ENCODE peak calls at places on chromosomes 3 and 15, in ten cellular contexts. G, D, X, O, F, B, I, L, M and U are unnamed samples.

GRCh38 chr15:70096215-70096974 is 1.3 kb downstream of the TLE3 start:
- DNase-seq in G (no peak), D (no peak), X (no peak), O (peak; percentile 43), F (peak; percentile 37), B (peak; percentile 31), I (no peak), L (peak; percentile 82), M (peak; percentile 79), U (no peak)

GRCh38 chr15:88476635-88477038 is 9.1 kb downstream of the MRPS11 start:
- DNase-seq in G (peak; percentile 44), D (no peak), X (peak; percentile 68), O (peak; percentile 58), F (peak; percentile 63), B (peak; percentile 48), I (peak; percentile 83), L (no peak), M (no peak), U (no peak)

GRCh38 chr15:90062023-90062728 is 40.1 kb downstream of the IDH2 start:
- DNase-seq in G (peak; percentile 54), D (no peak), X (peak; percentile 79), O (peak; percentile 84), F (peak; percentile 48), B (no peak), I (peak; percentile 94), L (no peak), M (peak; percentile 91), U (no peak)

GRCh38 chr15:87730706-87731105 is 525.8 kb downstream of the NTRK3 start:
- DNase-seq in G (no peak), D (no peak), X (no peak), O (no peak), F (no peak), B (no peak), I (no peak), L (no peak), M (no peak), U (no peak)

GRCh38 chr15:62833671-62834070 is 208.9 kb upstream of the TPM1 start:
- DNase-seq in G (no peak), D (no peak), X (peak; percentile 22), O (no peak), F (no peak), B (no peak), I (no peak), L (no peak), M (no peak), U (no peak)

GRCh38 chr3:9169951-9170850 is 79.2 kb downstream of the SRGAP3 start:
- DNase-seq in G (no peak), D (no peak), X (no peak), O (no peak), F (no peak), B (no peak), I (no peak), L (no peak), M (no peak), U (no peak)

GRCh38 chr3:156477306-156477705 is 77.6 kb downstream of the SSR3 start:
- DNase-seq in G (no peak), D (no peak), X (peak; percentile 43), O (no peak), F (peak; percentile 23), B (no peak), I (peak; percentile 71), L (no peak), M (no peak), U (no peak)

GRCh38 chr3:174332413-174332812 is 526.7 kb upstream of the NAALADL2 start:
- DNase-seq in G (no peak), D (no peak), X (no peak), O (no peak), F (no peak), B (no peak), I (no peak), L (no peak), M (no peak), U (no peak)

GRCh38 chr3:107432646-107433045 is 55.4 kb downstream of the CCDC54 start:
- DNase-seq in G (no peak), D (no peak), X (no peak), O (no peak), F (no peak), B (peak; percentile 33), I (no peak), L (no peak), M (no peak), U (no peak)

GRCh38 chr3:146165370-146165769 is 4.4 kb upstream of the PLOD2 start:
- DNase-seq in G (no peak), D (no peak), X (no peak), O (no peak), F (no peak), B (peak; percentile 74), I (no peak), L (no peak), M (no peak), U (no peak)

GRCh38 chr3:57078366-57079220 is 18.1 kb downstream of the SPATA12 start:
- DNase-seq in G (peak; percentile 70), D (no peak), X (peak; percentile 64), O (peak; percentile 41), F (peak; percentile 70), B (peak; percentile 22), I (peak; percentile 79), L (peak; percentile 83), M (peak; percentile 73), U (no peak)

DNA sequence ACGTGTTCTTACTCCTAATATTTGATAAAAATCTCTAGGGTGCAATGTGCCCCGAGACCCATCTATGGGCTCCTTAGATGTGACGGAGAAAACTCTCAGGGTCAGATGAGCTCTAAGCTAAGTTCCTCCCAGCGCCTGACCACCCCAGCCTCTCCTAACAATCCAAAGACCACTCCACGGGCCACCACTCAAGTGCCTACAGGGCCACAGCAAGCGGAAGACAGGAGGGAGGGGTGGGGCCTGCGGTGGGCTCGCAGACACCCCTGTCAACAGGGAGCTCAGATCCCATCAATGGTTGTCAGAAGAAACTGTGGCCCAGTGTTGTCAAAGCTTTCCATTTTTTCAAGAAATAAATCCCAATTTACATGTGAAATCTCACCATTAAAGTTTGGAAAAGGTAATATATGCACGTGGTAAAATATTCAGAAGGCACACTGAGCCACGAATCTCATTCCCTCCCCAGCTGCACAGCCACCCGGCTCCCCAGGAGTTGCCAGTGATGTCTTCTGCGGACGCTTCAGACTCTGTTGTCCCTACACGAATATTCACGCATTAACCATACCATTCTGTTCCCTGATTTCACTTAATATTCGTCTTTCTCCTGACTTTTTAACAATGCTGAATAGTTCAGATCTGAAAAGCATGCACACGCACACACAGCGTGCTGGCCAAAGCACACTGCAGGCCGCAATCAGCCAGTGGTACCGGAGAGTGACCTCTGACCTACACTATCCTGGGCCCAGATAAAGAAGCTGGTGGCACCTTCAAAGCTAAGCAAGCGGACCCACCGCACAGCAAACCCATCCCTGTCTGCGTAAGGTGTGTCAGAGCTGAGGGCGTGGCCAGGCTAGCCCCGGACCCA is 19.1 kb downstream of the TNK2 start:
- DNase-seq in G (no peak), D (no peak), X (no peak), O (no peak), F (no peak), B (no peak), I (no peak), L (no peak), M (peak; percentile 41), U (no peak)
- H3K4me3 ChIP-seq in G (no peak overlapping the region), D (no peak overlapping the region), X (no peak overlapping the region), O (no peak overlapping the region), F (no peak overlapping the region), B (no peak overlapping the region), I (no peak overlapping the region), L (no peak overlapping the region), M (no peak overlapping the region), U (no peak overlapping the region)

GRCh38 chr3:101230618-101231017 is 89.8 kb downstream of the IMPG2 start:
- DNase-seq in G (no peak), D (no peak), X (no peak), O (no peak), F (no peak), B (no peak), I (no peak), L (no peak), M (no peak), U (no peak)

GRCh38 chr3:101235048-101235447 is 85.3 kb downstream of the IMPG2 start:
- DNase-seq in G (no peak), D (no peak), X (no peak), O (no peak), F (no peak), B (no peak), I (no peak), L (no peak), M (no peak), U (no peak)

GRCh38 chr3:101228441-101228840 is 91.9 kb downstream of the IMPG2 start:
- DNase-seq in G (no peak), D (no peak), X (no peak), O (no peak), F (no peak), B (no peak), I (no peak), L (no peak), M (no peak), U (no peak)

GRCh38 chr3:101224739-101225138 is 95.6 kb downstream of the IMPG2 start:
- DNase-seq in G (no peak), D (no peak), X (no peak), O (no peak), F (no peak), B (no peak), I (no peak), L (no peak), M (no peak), U (no peak)

GRCh38 chr3:101229681-101230080 is 90.7 kb downstream of the IMPG2 start:
- DNase-seq in G (no peak), D (no peak), X (no peak), O (no peak), F (no peak), B (peak; percentile 14), I (no peak), L (no peak), M (no peak), U (no peak)
- TF ChIP-seq CTCF in G (no peak), D (peak; percentile 6), X (no peak), O (no peak), F (peak; percentile 28), B (no peak), I (no peak), L (peak; percentile 35), M (no peak), U (peak; percentile 13)

GRCh38 chr3:63960048-63960711 is 48.0 kb upstream of the SCAANT1 start:
- DNase-seq in G (peak; percentile 63), D (peak; percentile 62), X (no peak), O (no peak), F (no peak), B (peak; percentile 60), I (no peak), L (peak; percentile 76), M (no peak), U (no peak)
- H3K4me3 ChIP-seq in G (no peak overlapping the region), D (no peak overlapping the region), X (no peak overlapping the region), O (no peak overlapping the region), F (no peak overlapping the region), B (peak overlapping the region; percentile 36), I (no peak overlapping the region), L (peak overlapping the region; percentile 47), M (no peak overlapping the region), U (no peak overlapping the region)

DNA sequence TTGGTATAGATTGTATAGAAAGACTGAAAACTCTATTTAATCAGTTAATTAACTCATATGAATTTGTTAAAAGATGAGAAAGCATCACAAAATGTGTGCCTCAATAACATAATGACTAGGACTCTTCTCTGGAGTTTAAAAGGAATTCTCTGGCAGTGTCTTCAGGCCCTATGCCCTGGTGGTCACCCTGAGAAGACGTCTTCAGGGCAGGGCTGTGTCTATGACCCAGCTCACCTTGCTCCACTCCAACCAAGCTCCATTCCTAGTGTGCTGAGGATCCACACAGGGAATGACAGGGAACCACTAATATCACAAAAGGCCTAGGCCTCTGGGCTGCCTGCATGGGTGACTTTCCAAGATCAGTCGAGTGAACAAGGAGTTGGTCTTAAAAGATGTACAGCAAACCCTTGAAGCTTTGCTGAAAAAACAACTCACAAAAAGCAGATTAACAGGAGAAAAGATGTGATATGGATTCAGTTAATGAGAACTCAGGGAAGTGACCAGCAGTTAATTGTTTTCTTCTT is 156.6 kb downstream of the SNRK start:
- DNase-seq in G (no peak), D (no peak), X (no peak), O (no peak), F (no peak), B (no peak), I (no peak), L (no peak), M (no peak), U (no peak)
- TF ChIP-seq CTCF in G (no peak), D (no peak), X (no peak), O (no peak), F (no peak), B (no peak), I (peak; percentile 63), L (no peak), M (no peak), U (no peak)